ENCODE peak calls at places on chromosomes 16 and 17, in nine cellular contexts. One of them, this sample, is unnamed.

GRCh38 chr16:53207810-53208752 is 153.3 kb downstream of the CHD9 start:
- DNase-seq in CD8-positive, alpha-beta T cell: no peak
- DNase-seq in astrocyte of the cerebellum: peak
- DNase-seq in right atrium auricular region: no peak
- DNase-seq in fibroblast of lung: peak
- DNase-seq in adrenal gland: peak
- DNase-seq in dorsolateral prefrontal cortex: peak
- DNase-seq in ovary: peak
- DNase-seq in epithelial cell of esophagus: peak
- DNase-seq in this sample: peak

GRCh38 chr17:45852535-45853297 is 8.0 kb downstream of the SPPL2C start:
- DNase-seq in CD8-positive, alpha-beta T cell: peak
- DNase-seq in astrocyte of the cerebellum: peak
- DNase-seq in right atrium auricular region: peak
- DNase-seq in fibroblast of lung: peak
- DNase-seq in adrenal gland: peak
- DNase-seq in dorsolateral prefrontal cortex: peak
- DNase-seq in ovary: peak
- DNase-seq in epithelial cell of esophagus: peak
- DNase-seq in this sample: peak

GRCh38 chr17:77136420-77136767 is 4.4 kb upstream of the SEC14L1 start:
- DNase-seq in CD8-positive, alpha-beta T cell: no peak
- DNase-seq in astrocyte of the cerebellum: no peak
- DNase-seq in right atrium auricular region: no peak
- DNase-seq in fibroblast of lung: no peak
- DNase-seq in adrenal gland: no peak
- DNase-seq in dorsolateral prefrontal cortex: no peak
- DNase-seq in ovary: no peak
- DNase-seq in epithelial cell of esophagus: no peak
- DNase-seq in this sample: no peak

GRCh38 chr17:36661047-36661666 is 59.8 kb downstream of the MRM1 start:
- DNase-seq in CD8-positive, alpha-beta T cell: no peak
- DNase-seq in astrocyte of the cerebellum: no peak
- DNase-seq in right atrium auricular region: no peak
- DNase-seq in fibroblast of lung: no peak
- DNase-seq in adrenal gland: no peak
- DNase-seq in dorsolateral prefrontal cortex: peak
- DNase-seq in ovary: no peak
- DNase-seq in epithelial cell of esophagus: no peak
- DNase-seq in this sample: no peak

GRCh38 chr16:19753815-19754643 is 36.0 kb downstream of the IQCK start:
- DNase-seq in CD8-positive, alpha-beta T cell: no peak
- DNase-seq in astrocyte of the cerebellum: peak
- DNase-seq in right atrium auricular region: no peak
- DNase-seq in fibroblast of lung: peak
- DNase-seq in adrenal gland: no peak
- DNase-seq in dorsolateral prefrontal cortex: no peak
- DNase-seq in ovary: no peak
- DNase-seq in epithelial cell of esophagus: peak
- DNase-seq in this sample: peak

GRCh38 chr16:65845466-65846209 is 520.9 kb upstream of the CDH5 start:
- DNase-seq in CD8-positive, alpha-beta T cell: no peak
- DNase-seq in astrocyte of the cerebellum: no peak
- DNase-seq in right atrium auricular region: no peak
- DNase-seq in fibroblast of lung: no peak
- DNase-seq in adrenal gland: no peak
- DNase-seq in dorsolateral prefrontal cortex: no peak
- DNase-seq in ovary: no peak
- DNase-seq in epithelial cell of esophagus: peak
- DNase-seq in this sample: peak

GRCh38 chr17:29059281-29059680 is 16.3 kb downstream of the PIPOX start:
- DNase-seq in CD8-positive, alpha-beta T cell: no peak
- DNase-seq in astrocyte of the cerebellum: no peak
- DNase-seq in right atrium auricular region: no peak
- DNase-seq in fibroblast of lung: peak
- DNase-seq in adrenal gland: no peak
- DNase-seq in dorsolateral prefrontal cortex: no peak
- DNase-seq in ovary: no peak
- DNase-seq in epithelial cell of esophagus: peak
- DNase-seq in this sample: peak

GRCh38 chr17:6591599-6592158 is 35.3 kb upstream of the PITPNM3 start:
- DNase-seq in CD8-positive, alpha-beta T cell: no peak
- DNase-seq in astrocyte of the cerebellum: peak
- DNase-seq in right atrium auricular region: no peak
- DNase-seq in fibroblast of lung: peak
- DNase-seq in adrenal gland: peak
- DNase-seq in dorsolateral prefrontal cortex: no peak
- DNase-seq in ovary: no peak
- DNase-seq in epithelial cell of esophagus: peak
- DNase-seq in this sample: peak

GRCh38 chr16:73006021-73006420 is 41.9 kb downstream of the ZFHX3 start:
- DNase-seq in CD8-positive, alpha-beta T cell: no peak
- DNase-seq in astrocyte of the cerebellum: no peak
- DNase-seq in right atrium auricular region: no peak
- DNase-seq in fibroblast of lung: no peak
- DNase-seq in adrenal gland: no peak
- DNase-seq in dorsolateral prefrontal cortex: no peak
- DNase-seq in ovary: no peak
- DNase-seq in epithelial cell of esophagus: peak
- DNase-seq in this sample: no peak

GRCh38 chr17:16479264-16479663 is 12.7 kb downstream of the LRRC75A start:
- DNase-seq in CD8-positive, alpha-beta T cell: no peak
- DNase-seq in astrocyte of the cerebellum: no peak
- DNase-seq in right atrium auricular region: no peak
- DNase-seq in fibroblast of lung: no peak
- DNase-seq in adrenal gland: no peak
- DNase-seq in dorsolateral prefrontal cortex: no peak
- DNase-seq in ovary: no peak
- DNase-seq in epithelial cell of esophagus: no peak
- DNase-seq in this sample: no peak

GRCh38 chr17:42347198-42347597 is 41.0 kb downstream of the STAT3 start:
- DNase-seq in CD8-positive, alpha-beta T cell: no peak
- DNase-seq in astrocyte of the cerebellum: peak
- DNase-seq in right atrium auricular region: peak
- DNase-seq in fibroblast of lung: peak
- DNase-seq in adrenal gland: peak
- DNase-seq in dorsolateral prefrontal cortex: peak
- DNase-seq in ovary: peak
- DNase-seq in epithelial cell of esophagus: peak
- DNase-seq in this sample: peak

GRCh38 chr16:69077251-69077650 is 28.2 kb upstream of the HAS3 start:
- DNase-seq in CD8-positive, alpha-beta T cell: no peak
- DNase-seq in astrocyte of the cerebellum: no peak
- DNase-seq in right atrium auricular region: no peak
- DNase-seq in fibroblast of lung: no peak
- DNase-seq in adrenal gland: no peak
- DNase-seq in dorsolateral prefrontal cortex: no peak
- DNase-seq in ovary: no peak
- DNase-seq in epithelial cell of esophagus: peak
- DNase-seq in this sample: no peak

GRCh38 chr17:17313350-17313991 is 10.3 kb downstream of the NT5M start:
- DNase-seq in CD8-positive, alpha-beta T cell: peak
- DNase-seq in astrocyte of the cerebellum: no peak
- DNase-seq in right atrium auricular region: no peak
- DNase-seq in fibroblast of lung: no peak
- DNase-seq in adrenal gland: peak
- DNase-seq in dorsolateral prefrontal cortex: peak
- DNase-seq in ovary: no peak
- DNase-seq in epithelial cell of esophagus: peak
- DNase-seq in this sample: peak

GRCh38 chr17:75557075-75557851 is 30.3 kb upstream of the MYO15B start:
- DNase-seq in CD8-positive, alpha-beta T cell: no peak
- DNase-seq in astrocyte of the cerebellum: no peak
- DNase-seq in right atrium auricular region: no peak
- DNase-seq in fibroblast of lung: peak
- DNase-seq in adrenal gland: peak
- DNase-seq in dorsolateral prefrontal cortex: peak
- DNase-seq in ovary: peak
- DNase-seq in epithelial cell of esophagus: no peak
- DNase-seq in this sample: peak

GRCh38 chr16:57186630-57187507 is 740 bp downstream of the RSPRY1 start:
- DNase-seq in CD8-positive, alpha-beta T cell: no peak
- DNase-seq in astrocyte of the cerebellum: no peak
- DNase-seq in right atrium auricular region: no peak
- DNase-seq in fibroblast of lung: peak
- DNase-seq in adrenal gland: peak
- DNase-seq in dorsolateral prefrontal cortex: no peak
- DNase-seq in ovary: peak
- DNase-seq in epithelial cell of esophagus: peak
- DNase-seq in this sample: no peak

GRCh38 chr17:58320163-58320558 is 8.4 kb downstream of the TSPOAP1 start:
- DNase-seq in CD8-positive, alpha-beta T cell: no peak
- DNase-seq in astrocyte of the cerebellum: no peak
- DNase-seq in right atrium auricular region: no peak
- DNase-seq in fibroblast of lung: no peak
- DNase-seq in adrenal gland: no peak
- DNase-seq in dorsolateral prefrontal cortex: no peak
- DNase-seq in ovary: no peak
- DNase-seq in epithelial cell of esophagus: no peak
- DNase-seq in this sample: no peak

GRCh38 chr17:77875051-77875780 is 83.3 kb upstream of the TNRC6C start:
- DNase-seq in CD8-positive, alpha-beta T cell: no peak
- DNase-seq in astrocyte of the cerebellum: peak
- DNase-seq in right atrium auricular region: no peak
- DNase-seq in fibroblast of lung: peak
- DNase-seq in adrenal gland: no peak
- DNase-seq in dorsolateral prefrontal cortex: no peak
- DNase-seq in ovary: no peak
- DNase-seq in epithelial cell of esophagus: no peak
- DNase-seq in this sample: peak

GRCh38 chr17:16912021-16912962 is 59.6 kb downstream of the TNFRSF13B start:
- DNase-seq in CD8-positive, alpha-beta T cell: peak
- DNase-seq in astrocyte of the cerebellum: no peak
- DNase-seq in right atrium auricular region: peak
- DNase-seq in fibroblast of lung: no peak
- DNase-seq in adrenal gland: no peak
- DNase-seq in dorsolateral prefrontal cortex: no peak
- DNase-seq in ovary: no peak
- DNase-seq in epithelial cell of esophagus: no peak
- DNase-seq in this sample: no peak

GRCh38 chr16:57261806-57262205 is 16.7 kb downstream of the ARL2BP start:
- DNase-seq in CD8-positive, alpha-beta T cell: no peak
- DNase-seq in astrocyte of the cerebellum: no peak
- DNase-seq in right atrium auricular region: no peak
- DNase-seq in fibroblast of lung: no peak
- DNase-seq in adrenal gland: no peak
- DNase-seq in dorsolateral prefrontal cortex: no peak
- DNase-seq in ovary: no peak
- DNase-seq in epithelial cell of esophagus: no peak
- DNase-seq in this sample: no peak

DNA sequence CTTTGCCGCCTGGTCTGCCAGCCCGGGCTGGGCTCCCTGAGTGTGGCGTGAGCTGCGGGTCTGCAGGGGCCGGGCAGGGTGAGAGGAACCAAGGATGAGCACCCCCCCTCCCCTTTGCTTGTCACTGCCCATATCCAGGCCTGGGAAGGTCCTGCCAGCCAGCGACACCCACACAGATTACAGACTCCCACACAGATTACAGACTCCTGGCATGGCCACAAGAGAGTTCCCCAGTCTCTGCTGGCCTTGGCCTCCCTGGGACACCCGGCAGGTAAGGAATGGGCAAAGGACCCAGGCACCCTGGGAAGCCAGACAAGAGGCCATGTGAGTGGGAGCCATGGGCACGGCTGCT is 41.5 kb downstream of the SRCIN1 start:
- DNase-seq in CD8-positive, alpha-beta T cell: no peak
- DNase-seq in astrocyte of the cerebellum: no peak
- DNase-seq in right atrium auricular region: no peak
- DNase-seq in fibroblast of lung: no peak
- DNase-seq in adrenal gland: no peak
- DNase-seq in dorsolateral prefrontal cortex: no peak
- DNase-seq in ovary: no peak
- DNase-seq in epithelial cell of esophagus: no peak
- DNase-seq in this sample: no peak
- H3K4me3 ChIP-seq in CD8-positive, alpha-beta T cell: no peak
- H3K4me3 ChIP-seq in astrocyte of the cerebellum: no peak
- H3K4me3 ChIP-seq in right atrium auricular region: no peak
- H3K4me3 ChIP-seq in fibroblast of lung: no peak
- H3K4me3 ChIP-seq in adrenal gland: no peak
- H3K4me3 ChIP-seq in dorsolateral prefrontal cortex: no peak
- H3K4me3 ChIP-seq in ovary: no peak
- H3K4me3 ChIP-seq in epithelial cell of esophagus: no peak
- H3K4me3 ChIP-seq in this sample: no peak

DNA sequence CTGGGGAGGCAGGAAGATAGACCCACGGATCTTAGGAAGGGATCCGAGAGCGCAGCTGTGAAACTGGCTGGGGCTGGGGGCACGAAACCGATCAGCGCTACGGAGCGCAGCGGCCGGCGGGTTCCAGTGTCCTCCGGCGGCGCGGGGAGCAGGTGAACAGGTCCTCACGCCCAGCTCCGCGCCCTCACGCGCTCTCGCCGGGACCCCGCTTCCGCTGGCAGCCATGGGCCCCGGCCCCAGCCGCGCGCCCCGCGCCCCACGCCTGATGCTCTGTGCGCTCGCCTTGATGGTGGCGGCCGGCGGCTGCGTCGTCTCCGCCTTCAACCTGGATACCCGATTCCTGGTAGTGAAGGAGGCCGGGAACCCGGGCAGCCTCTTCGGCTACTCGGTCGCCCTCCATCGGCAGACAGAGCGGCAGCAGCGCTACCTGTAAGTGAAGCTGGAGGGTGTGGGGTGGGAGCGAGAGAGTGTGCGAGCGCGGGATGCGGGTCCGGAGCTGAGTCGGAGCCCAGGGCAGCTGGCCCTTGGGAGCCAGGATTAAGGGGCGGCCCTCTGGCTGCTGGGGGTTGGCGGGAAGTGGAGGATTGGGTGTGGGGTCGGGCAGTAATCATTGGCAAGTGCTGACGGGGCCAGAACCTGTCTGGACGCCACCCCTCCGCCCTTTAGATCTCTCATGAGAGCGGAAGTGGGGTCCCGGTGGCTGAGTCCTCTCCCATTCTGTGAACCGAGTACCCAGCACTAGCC is 479 bp downstream of the ITGA3 start:
- DNase-seq in CD8-positive, alpha-beta T cell: peak
- DNase-seq in astrocyte of the cerebellum: no peak
- DNase-seq in right atrium auricular region: peak
- DNase-seq in fibroblast of lung: peak
- DNase-seq in adrenal gland: peak
- DNase-seq in dorsolateral prefrontal cortex: peak
- DNase-seq in ovary: peak
- DNase-seq in epithelial cell of esophagus: peak
- DNase-seq in this sample: peak
- TF ChIP-seq CTCF in CD8-positive, alpha-beta T cell: peak
- TF ChIP-seq CTCF in astrocyte of the cerebellum: peak
- TF ChIP-seq CTCF in right atrium auricular region: peak
- TF ChIP-seq CTCF in fibroblast of lung: no peak
- TF ChIP-seq CTCF in adrenal gland: peak
- TF ChIP-seq CTCF in dorsolateral prefrontal cortex: no peak
- TF ChIP-seq CTCF in ovary: peak
- TF ChIP-seq CTCF in epithelial cell of esophagus: peak
- TF ChIP-seq CTCF in this sample: peak

GRCh38 chr17:15341385-15341849 is at the start of gene TEKT3:
- DNase-seq in CD8-positive, alpha-beta T cell: no peak
- DNase-seq in astrocyte of the cerebellum: peak
- DNase-seq in right atrium auricular region: peak
- DNase-seq in fibroblast of lung: peak
- DNase-seq in adrenal gland: peak
- DNase-seq in dorsolateral prefrontal cortex: peak
- DNase-seq in ovary: peak
- DNase-seq in epithelial cell of esophagus: peak
- DNase-seq in this sample: peak
- H3K4me3 ChIP-seq in CD8-positive, alpha-beta T cell: no peak
- H3K4me3 ChIP-seq in astrocyte of the cerebellum: peak
- H3K4me3 ChIP-seq in right atrium auricular region: peak
- H3K4me3 ChIP-seq in fibroblast of lung: peak
- H3K4me3 ChIP-seq in adrenal gland: peak
- H3K4me3 ChIP-seq in dorsolateral prefrontal cortex: peak
- H3K4me3 ChIP-seq in ovary: peak
- H3K4me3 ChIP-seq in epithelial cell of esophagus: peak
- H3K4me3 ChIP-seq in this sample: peak

GRCh38 chr17:39730095-39730921 is at the start of gene MIEN1:
- DNase-seq in CD8-positive, alpha-beta T cell: peak
- DNase-seq in astrocyte of the cerebellum: peak
- DNase-seq in right atrium auricular region: peak
- DNase-seq in fibroblast of lung: peak
- DNase-seq in adrenal gland: peak
- DNase-seq in dorsolateral prefrontal cortex: peak
- DNase-seq in ovary: peak
- DNase-seq in epithelial cell of esophagus: peak
- DNase-seq in this sample: peak
- TF ChIP-seq CTCF in CD8-positive, alpha-beta T cell: peak
- TF ChIP-seq CTCF in astrocyte of the cerebellum: peak
- TF ChIP-seq CTCF in right atrium auricular region: peak
- TF ChIP-seq CTCF in fibroblast of lung: peak
- TF ChIP-seq CTCF in adrenal gland: peak
- TF ChIP-seq CTCF in dorsolateral prefrontal cortex: peak
- TF ChIP-seq CTCF in ovary: peak
- TF ChIP-seq CTCF in epithelial cell of esophagus: peak
- TF ChIP-seq CTCF in this sample: peak